ENCODE peak calls at places on chromosomes 2 and 18, in five cellular contexts. One of them, this sample, is unnamed.

GRCh38 chr18:42742976-42743755 is 372.3 kb downstream of the RIT2 start:
- DNase-seq in caudate nucleus: no peak
- DNase-seq in pons: no peak
- DNase-seq in fibroblast of the aortic adventitia: no peak
- DNase-seq in H9: no peak
- DNase-seq in this sample: no peak

GRCh38 chr2:64217198-64217869 is 73.1 kb upstream of the PELI1 start:
- DNase-seq in fibroblast of the aortic adventitia: no peak
- DNase-seq in pons: no peak
- DNase-seq in H9: no peak
- DNase-seq in caudate nucleus: no peak
- DNase-seq in this sample: no peak

GRCh38 chr2:191476901-191477300 is 201.0 kb upstream of the NABP1 start:
- DNase-seq in fibroblast of the aortic adventitia: no peak
- DNase-seq in caudate nucleus: no peak
- DNase-seq in pons: no peak
- DNase-seq in H9: no peak
- DNase-seq in this sample: no peak

GRCh38 chr2:69798466-69798908 is 31.0 kb upstream of the GMCL1 start:
- DNase-seq in pons: no peak
- DNase-seq in caudate nucleus: no peak
- DNase-seq in H9: no peak
- DNase-seq in fibroblast of the aortic adventitia: peak; percentile 78
- DNase-seq in this sample: peak; percentile 11

GRCh38 chr2:143732931-143733330 is 603.7 kb downstream of the ARHGAP15 start:
- DNase-seq in H9: no peak
- DNase-seq in caudate nucleus: no peak
- DNase-seq in pons: peak; percentile 14
- DNase-seq in fibroblast of the aortic adventitia: no peak
- DNase-seq in this sample: peak; percentile 34

GRCh38 chr18:49842656-49843055 is 29.3 kb upstream of the ACAA2 start:
- DNase-seq in pons: no peak
- DNase-seq in H9: no peak
- DNase-seq in fibroblast of the aortic adventitia: no peak
- DNase-seq in caudate nucleus: no peak
- DNase-seq in this sample: no peak

GRCh38 chr2:9805435-9806297 is 37.6 kb upstream of the TAF1B start:
- DNase-seq in fibroblast of the aortic adventitia: peak; percentile 85
- DNase-seq in H9: no peak
- DNase-seq in pons: no peak
- DNase-seq in caudate nucleus: no peak
- DNase-seq in this sample: no peak

GRCh38 chr18:21306368-21306767 is 64.3 kb downstream of the GREB1L start:
- DNase-seq in fibroblast of the aortic adventitia: no peak
- DNase-seq in H9: no peak
- DNase-seq in pons: no peak
- DNase-seq in caudate nucleus: no peak
- DNase-seq in this sample: no peak

GRCh38 chr18:61702007-61702406 is 190.8 kb downstream of the RNF152 start:
- DNase-seq in pons: no peak
- DNase-seq in caudate nucleus: no peak
- DNase-seq in H9: no peak
- DNase-seq in fibroblast of the aortic adventitia: peak; percentile 83
- DNase-seq in this sample: no peak

GRCh38 chr2:5976626-5977025 is 284.4 kb downstream of the SOX11 start:
- DNase-seq in H9: no peak
- DNase-seq in caudate nucleus: no peak
- DNase-seq in fibroblast of the aortic adventitia: no peak
- DNase-seq in pons: no peak
- DNase-seq in this sample: no peak

GRCh38 chr2:3264010-3264744 is 113.4 kb downstream of the EIPR1 start:
- DNase-seq in pons: no peak
- DNase-seq in caudate nucleus: peak; percentile 34
- DNase-seq in fibroblast of the aortic adventitia: no peak
- DNase-seq in H9: no peak
- DNase-seq in this sample: no peak